ENCODE peak calls at places on chromosome 5, in four cellular contexts. One of them, this sample, is unnamed.

GRCh38 chr5:123803359-123803758 is 291.4 kb downstream of the CSNK1G3 start:
- DNase-seq in T-cell: no peak
- DNase-seq in pancreas: no peak
- DNase-seq in HuH-7: no peak
- DNase-seq in this sample: no peak

GRCh38 chr5:113067635-113068344 is 91.2 kb downstream of the DCP2 start:
- DNase-seq in T-cell: no peak
- DNase-seq in pancreas: no peak
- DNase-seq in HuH-7: no peak
- DNase-seq in this sample: no peak

GRCh38 chr5:150352531-150353394 is 4.7 kb upstream of the TCOF1 start:
- DNase-seq in T-cell: no peak
- DNase-seq in pancreas: no peak
- DNase-seq in HuH-7: no peak
- DNase-seq in this sample: no peak

GRCh38 chr5:90675222-90675621 is 116.6 kb downstream of the ADGRV1 start:
- DNase-seq in T-cell: no peak
- DNase-seq in pancreas: no peak
- DNase-seq in HuH-7: peak
- DNase-seq in this sample: no peak

GRCh38 chr5:140142802-140143201 is 17.1 kb downstream of the IGIP start:
- DNase-seq in T-cell: no peak
- DNase-seq in pancreas: no peak
- DNase-seq in HuH-7: no peak
- DNase-seq in this sample: no peak

GRCh38 chr5:61933787-61934626 is 372.0 kb upstream of the KIF2A start:
- DNase-seq in T-cell: no peak
- DNase-seq in pancreas: peak
- DNase-seq in HuH-7: peak
- DNase-seq in this sample: peak

GRCh38 chr5:135810188-135810943 is 24.1 kb upstream of the SLC25A48 start:
- DNase-seq in T-cell: no peak
- DNase-seq in pancreas: no peak
- DNase-seq in HuH-7: no peak
- DNase-seq in this sample: no peak

GRCh38 chr5:107431998-107432397 is 238.7 kb downstream of the EFNA5 start:
- DNase-seq in T-cell: no peak
- DNase-seq in pancreas: no peak
- DNase-seq in HuH-7: no peak
- DNase-seq in this sample: peak

GRCh38 chr5:150130493-150130922 is 25.1 kb downstream of the PDGFRB start:
- DNase-seq in T-cell: no peak
- DNase-seq in pancreas: no peak
- DNase-seq in HuH-7: no peak
- DNase-seq in this sample: no peak

GRCh38 chr5:149370878-149371277 is 8.2 kb downstream of the IL17B start:
- DNase-seq in T-cell: no peak
- DNase-seq in pancreas: no peak
- DNase-seq in HuH-7: no peak
- DNase-seq in this sample: no peak

GRCh38 chr5:32471784-32472183 is 27.2 kb upstream of the ZFR start:
- DNase-seq in T-cell: no peak
- DNase-seq in pancreas: no peak
- DNase-seq in HuH-7: no peak
- DNase-seq in this sample: no peak

GRCh38 chr5:130549884-130550552 is 615.0 kb downstream of the HINT1 start:
- DNase-seq in T-cell: no peak
- DNase-seq in pancreas: no peak
- DNase-seq in HuH-7: no peak
- DNase-seq in this sample: no peak

GRCh38 chr5:154648706-154649105 is 106.5 kb upstream of the LARP1 start:
- DNase-seq in T-cell: no peak
- DNase-seq in pancreas: peak
- DNase-seq in HuH-7: no peak
- DNase-seq in this sample: no peak

GRCh38 chr5:93580387-93581100 is 475 bp downstream of the NR2F1-AS1 start:
- DNase-seq in T-cell: no peak
- DNase-seq in pancreas: no peak
- DNase-seq in HuH-7: no peak
- DNase-seq in this sample: no peak

GRCh38 chr5:140349244-140349643 is 2.8 kb upstream of the HBEGF start:
- DNase-seq in T-cell: no peak
- DNase-seq in pancreas: no peak
- DNase-seq in HuH-7: no peak
- DNase-seq in this sample: no peak

GRCh38 chr5:30279237-30279636 is 914.2 kb upstream of the CDH6 start:
- DNase-seq in T-cell: no peak
- DNase-seq in pancreas: no peak
- DNase-seq in HuH-7: no peak
- DNase-seq in this sample: peak

GRCh38 chr5:135216813-135217154 is 182.2 kb downstream of the MACROH2A1 start:
- DNase-seq in T-cell: no peak
- DNase-seq in pancreas: no peak
- DNase-seq in HuH-7: no peak
- DNase-seq in this sample: no peak

GRCh38 chr5:38154615-38155204 is 103.6 kb upstream of the EGFLAM start:
- DNase-seq in T-cell: no peak
- DNase-seq in pancreas: no peak
- DNase-seq in HuH-7: no peak
- DNase-seq in this sample: no peak

GRCh38 chr5:116494784-116495480 is 79.7 kb downstream of the SEMA6A start:
- DNase-seq in T-cell: no peak
- DNase-seq in pancreas: no peak
- DNase-seq in HuH-7: no peak
- DNase-seq in this sample: no peak

GRCh38 chr5:57298985-57299491 is 125.2 kb downstream of the GPBP1 start:
- DNase-seq in T-cell: peak
- DNase-seq in pancreas: peak
- DNase-seq in HuH-7: no peak
- DNase-seq in this sample: no peak

GRCh38 chr5:1827410-1828397 is 26.5 kb downstream of the NDUFS6 start:
- DNase-seq in T-cell: no peak
- DNase-seq in pancreas: peak
- DNase-seq in HuH-7: no peak
- DNase-seq in this sample: no peak

GRCh38 chr5:171562822-171563221 is 143.4 kb downstream of the FGF18 start:
- DNase-seq in T-cell: no peak
- DNase-seq in pancreas: no peak
- DNase-seq in HuH-7: no peak
- DNase-seq in this sample: no peak

GRCh38 chr5:117893211-117893610 is 1095.1 kb downstream of the DTWD2 start:
- DNase-seq in T-cell: no peak
- DNase-seq in pancreas: no peak
- DNase-seq in HuH-7: no peak
- DNase-seq in this sample: no peak

GRCh38 chr5:79840085-79840990 is 150.7 kb downstream of the CMYA5 start:
- DNase-seq in T-cell: no peak
- DNase-seq in pancreas: no peak
- DNase-seq in HuH-7: no peak
- DNase-seq in this sample: no peak

GRCh38 chr5:169657127-169657526 is 20.1 kb downstream of the DOCK2 start:
- DNase-seq in T-cell: no peak
- DNase-seq in pancreas: no peak
- DNase-seq in HuH-7: no peak
- DNase-seq in this sample: no peak

GRCh38 chr5:169273451-169273850 is 27.5 kb downstream of the SLIT3 start:
- DNase-seq in T-cell: no peak
- DNase-seq in pancreas: no peak
- DNase-seq in HuH-7: no peak
- DNase-seq in this sample: no peak

GRCh38 chr5:127813633-127814171 is 110.5 kb downstream of the CCDC192 start:
- DNase-seq in T-cell: no peak
- DNase-seq in pancreas: no peak
- DNase-seq in HuH-7: no peak
- DNase-seq in this sample: peak

GRCh38 chr5:169942181-169942580 is 38.1 kb downstream of the INSYN2B start:
- DNase-seq in T-cell: no peak
- DNase-seq in pancreas: no peak
- DNase-seq in HuH-7: no peak
- DNase-seq in this sample: no peak